ENCODE peak calls at places on chromosomes 1 and 21, in five cellular contexts. One of them, this sample, is unnamed.
A peak's percentile ranks its signal among the peaks of the same experiment; 100 is the strongest.

GRCh38 chr1:19341201-19342076 is 29.3 kb downstream of the SLC66A1 start:
- DNase-seq in GM23338: peak; percentile 96
- DNase-seq in neural progenitor cell: peak; percentile 82
- DNase-seq in GM23248: peak; percentile 84
- DNase-seq in HCT116: peak; percentile 62
- DNase-seq in this sample: peak; percentile 82

GRCh38 chr1:219163401-219163954 is 10.2 kb upstream of the LYPLAL1 start:
- DNase-seq in GM23248: no peak
- DNase-seq in HCT116: no peak
- DNase-seq in neural progenitor cell: no peak
- DNase-seq in GM23338: no peak
- DNase-seq in this sample: no peak

GRCh38 chr1:103273106-103273505 is 164.8 kb upstream of the COL11A1 start:
- DNase-seq in neural progenitor cell: no peak
- DNase-seq in GM23338: peak; percentile 60
- DNase-seq in HCT116: no peak
- DNase-seq in GM23248: no peak
- DNase-seq in this sample: no peak

GRCh38 chr21:38752051-38752505 is 53.7 kb upstream of the ETS2 start:
- DNase-seq in neural progenitor cell: no peak
- DNase-seq in GM23248: no peak
- DNase-seq in HCT116: no peak
- DNase-seq in GM23338: no peak
- DNase-seq in this sample: no peak

GRCh38 chr1:3735027-3735682 is 17.1 kb upstream of the CCDC27 start:
- DNase-seq in GM23248: no peak
- DNase-seq in GM23338: no peak
- DNase-seq in neural progenitor cell: no peak
- DNase-seq in HCT116: no peak
- DNase-seq in this sample: no peak

GRCh38 chr21:26887241-26887640 is 42.0 kb upstream of the ADAMTS1 start:
- DNase-seq in GM23248: peak; percentile 38
- DNase-seq in HCT116: no peak
- DNase-seq in GM23338: no peak
- DNase-seq in neural progenitor cell: no peak
- DNase-seq in this sample: no peak

GRCh38 chr1:28415246-28415645 is 45.7 kb downstream of the PHACTR4 start:
- DNase-seq in neural progenitor cell: no peak
- DNase-seq in GM23248: no peak
- DNase-seq in HCT116: no peak
- DNase-seq in GM23338: peak; percentile 43
- DNase-seq in this sample: no peak

GRCh38 chr1:118223426-118223825 is 38.4 kb upstream of the SPAG17 start:
- DNase-seq in GM23338: peak; percentile 84
- DNase-seq in GM23248: peak; percentile 52
- DNase-seq in HCT116: no peak
- DNase-seq in neural progenitor cell: peak; percentile 74
- DNase-seq in this sample: peak; percentile 29

GRCh38 chr1:99728494-99729235 is 37.8 kb downstream of the FRRS1 start:
- DNase-seq in GM23338: peak; percentile 83
- DNase-seq in GM23248: peak; percentile 49
- DNase-seq in neural progenitor cell: peak; percentile 53
- DNase-seq in HCT116: peak; percentile 41
- DNase-seq in this sample: no peak

GRCh38 chr1:202210370-202210769 is 16.8 kb downstream of the LGR6 start:
- DNase-seq in HCT116: no peak
- DNase-seq in neural progenitor cell: peak; percentile 67
- DNase-seq in GM23248: peak; percentile 43
- DNase-seq in GM23338: peak; percentile 53
- DNase-seq in this sample: peak; percentile 77

GRCh38 chr1:26360051-26360806 is 6.3 kb upstream of the CRYBG2 start:
- DNase-seq in GM23338: peak; percentile 88
- DNase-seq in neural progenitor cell: peak; percentile 74
- DNase-seq in HCT116: no peak
- DNase-seq in GM23248: no peak
- DNase-seq in this sample: peak; percentile 75

GRCh38 chr1:68506386-68506785 is 9.5 kb upstream of the DEPDC1 start:
- DNase-seq in HCT116: no peak
- DNase-seq in GM23338: no peak
- DNase-seq in GM23248: peak; percentile 8
- DNase-seq in neural progenitor cell: no peak
- DNase-seq in this sample: no peak

GRCh38 chr1:152479792-152480595 is 30.6 kb upstream of the LCE5A start:
- DNase-seq in neural progenitor cell: no peak
- DNase-seq in GM23248: peak; percentile 58
- DNase-seq in GM23338: peak; percentile 83
- DNase-seq in HCT116: peak; percentile 63
- DNase-seq in this sample: no peak

GRCh38 chr1:42735477-42736105 is 4.4 kb downstream of the CLDN19 start:
- DNase-seq in neural progenitor cell: no peak
- DNase-seq in GM23248: no peak
- DNase-seq in GM23338: no peak
- DNase-seq in HCT116: no peak
- DNase-seq in this sample: no peak

GRCh38 chr1:24321712-24322635 is 2.8 kb downstream of the GRHL3 start:
- DNase-seq in HCT116: peak; percentile 82
- DNase-seq in neural progenitor cell: peak; percentile 79
- DNase-seq in GM23248: peak; percentile 82
- DNase-seq in GM23338: peak; percentile 78
- DNase-seq in this sample: peak; percentile 74

GRCh38 chr1:229199892-229200291 is 71.0 kb upstream of the RAB4A start:
- DNase-seq in GM23338: no peak
- DNase-seq in neural progenitor cell: no peak
- DNase-seq in HCT116: no peak
- DNase-seq in GM23248: no peak
- DNase-seq in this sample: no peak

GRCh38 chr1:24112381-24113169 is 640 bp upstream of the MYOM3 start:
- DNase-seq in HCT116: peak; percentile 18
- DNase-seq in GM23338: peak; percentile 71
- DNase-seq in neural progenitor cell: peak; percentile 74
- DNase-seq in GM23248: peak; percentile 92
- DNase-seq in this sample: peak; percentile 88

GRCh38 chr1:195584870-195585624 is 1023.2 kb downstream of the KCNT2 start:
- DNase-seq in GM23338: peak; percentile 37
- DNase-seq in HCT116: peak; percentile 31
- DNase-seq in neural progenitor cell: no peak
- DNase-seq in GM23248: peak; percentile 31
- DNase-seq in this sample: no peak

GRCh38 chr21:44399151-44399954 is 45.9 kb downstream of the TRPM2 start:
- DNase-seq in GM23338: no peak
- DNase-seq in neural progenitor cell: no peak
- DNase-seq in HCT116: no peak
- DNase-seq in GM23248: no peak
- DNase-seq in this sample: peak; percentile 2

GRCh38 chr1:110003747-110004428 is 19.3 kb downstream of the AHCYL1 start:
- DNase-seq in GM23248: peak; percentile 98
- DNase-seq in GM23338: peak; percentile 65
- DNase-seq in HCT116: peak; percentile 73
- DNase-seq in neural progenitor cell: peak; percentile 65
- DNase-seq in this sample: peak; percentile 91

GRCh38 chr1:113531321-113531720 is 141.0 kb downstream of the MAGI3 start:
- DNase-seq in neural progenitor cell: no peak
- DNase-seq in GM23338: no peak
- DNase-seq in GM23248: peak; percentile 40
- DNase-seq in HCT116: no peak
- DNase-seq in this sample: no peak

GRCh38 chr1:212237651-212238050 is 47.6 kb upstream of the PPP2R5A start:
- DNase-seq in HCT116: peak; percentile 16
- DNase-seq in GM23338: no peak
- DNase-seq in neural progenitor cell: no peak
- DNase-seq in GM23248: peak; percentile 47
- DNase-seq in this sample: peak; percentile 71

GRCh38 chr1:26696191-26696644 is 403 bp downstream of the ARID1A start:
- DNase-seq in neural progenitor cell: no peak
- DNase-seq in GM23338: no peak
- DNase-seq in HCT116: no peak
- DNase-seq in GM23248: no peak
- DNase-seq in this sample: no peak

GRCh38 chr1:92484472-92485373 is 2.0 kb downstream of the GFI1 start:
- DNase-seq in neural progenitor cell: peak; percentile 80
- DNase-seq in GM23248: peak; percentile 33
- DNase-seq in HCT116: no peak
- DNase-seq in GM23338: peak; percentile 64
- DNase-seq in this sample: peak; percentile 19

GRCh38 chr1:186617860-186618780 is 62.1 kb downstream of the PTGS2 start:
- DNase-seq in GM23248: peak; percentile 85
- DNase-seq in HCT116: no peak
- DNase-seq in neural progenitor cell: no peak
- DNase-seq in GM23338: peak; percentile 5
- DNase-seq in this sample: no peak

GRCh38 chr21:38487906-38488639 is 10.2 kb downstream of the ERG start:
- DNase-seq in HCT116: no peak
- DNase-seq in GM23338: no peak
- DNase-seq in neural progenitor cell: no peak
- DNase-seq in GM23248: no peak
- DNase-seq in this sample: no peak

GRCh38 chr1:167860231-167860923 is 53.6 kb downstream of the ADCY10 start:
- DNase-seq in GM23338: no peak
- DNase-seq in neural progenitor cell: no peak
- DNase-seq in HCT116: no peak
- DNase-seq in GM23248: peak; percentile 40
- DNase-seq in this sample: no peak

GRCh38 chr1:62436466-62437272 is at the start of gene USP1:
- DNase-seq in neural progenitor cell: peak; percentile 100
- DNase-seq in HCT116: peak; percentile 99
- DNase-seq in GM23248: peak; percentile 99
- DNase-seq in GM23338: peak; percentile 99
- DNase-seq in this sample: peak; percentile 99

GRCh38 chr21:44529011-44529421 is 11.0 kb downstream of the KRTAP10-1 start:
- DNase-seq in GM23338: no peak
- DNase-seq in GM23248: no peak
- DNase-seq in HCT116: no peak
- DNase-seq in neural progenitor cell: no peak
- DNase-seq in this sample: no peak

GRCh38 chr1:65175171-65176070 is 27.4 kb downstream of the AK4 start:
- DNase-seq in HCT116: no peak
- DNase-seq in neural progenitor cell: no peak
- DNase-seq in GM23338: peak; percentile 52
- DNase-seq in GM23248: no peak
- DNase-seq in this sample: no peak

GRCh38 chr1:24384251-24385090 is 29.1 kb downstream of the STPG1 start:
- DNase-seq in neural progenitor cell: no peak
- DNase-seq in GM23248: peak; percentile 86
- DNase-seq in HCT116: no peak
- DNase-seq in GM23338: no peak
- DNase-seq in this sample: no peak

GRCh38 chr1:169890761-169891538 is 2.7 kb downstream of the SCYL3 start:
- DNase-seq in neural progenitor cell: no peak
- DNase-seq in HCT116: no peak
- DNase-seq in GM23338: peak; percentile 16
- DNase-seq in GM23248: no peak
- DNase-seq in this sample: peak; percentile 33

GRCh38 chr21:26920055-26920454 is 46.8 kb downstream of the ADAMTS5 start:
- DNase-seq in GM23248: peak; percentile 67
- DNase-seq in HCT116: no peak
- DNase-seq in GM23338: no peak
- DNase-seq in neural progenitor cell: no peak
- DNase-seq in this sample: no peak

DNA sequence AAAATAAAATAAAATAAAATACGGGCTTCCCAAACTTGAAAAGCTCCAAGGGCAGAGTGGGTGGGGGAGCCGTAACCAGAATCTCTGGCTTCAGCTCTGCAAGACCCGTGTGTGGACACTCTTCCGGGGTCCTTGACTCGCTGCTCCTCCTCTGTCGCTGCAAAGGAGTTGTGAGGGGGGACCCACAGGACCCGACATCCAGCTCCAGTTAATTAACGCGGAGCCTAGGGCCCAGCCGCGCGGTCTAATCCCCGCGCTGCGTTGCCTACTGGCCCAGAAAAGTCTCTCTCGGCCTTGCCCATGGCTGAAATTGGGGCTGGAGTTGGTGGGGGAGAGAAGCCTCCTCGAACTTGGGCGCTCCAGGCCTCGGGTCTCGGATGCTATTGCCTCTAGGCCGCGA is 1.8 kb downstream of the LMX1A start:
- DNase-seq in GM23338: peak; percentile 45
- DNase-seq in HCT116: no peak
- DNase-seq in neural progenitor cell: peak; percentile 70
- DNase-seq in GM23248: no peak
- DNase-seq in this sample: no peak
- TF ChIP-seq EZH2 in GM23338: peak; percentile 69
- TF ChIP-seq EZH2 in HCT116: no peak
- TF ChIP-seq EZH2 in neural progenitor cell: peak; percentile 68
- TF ChIP-seq EZH2 in GM23248: no peak
- TF ChIP-seq EZH2 in this sample: peak; percentile 71

DNA sequence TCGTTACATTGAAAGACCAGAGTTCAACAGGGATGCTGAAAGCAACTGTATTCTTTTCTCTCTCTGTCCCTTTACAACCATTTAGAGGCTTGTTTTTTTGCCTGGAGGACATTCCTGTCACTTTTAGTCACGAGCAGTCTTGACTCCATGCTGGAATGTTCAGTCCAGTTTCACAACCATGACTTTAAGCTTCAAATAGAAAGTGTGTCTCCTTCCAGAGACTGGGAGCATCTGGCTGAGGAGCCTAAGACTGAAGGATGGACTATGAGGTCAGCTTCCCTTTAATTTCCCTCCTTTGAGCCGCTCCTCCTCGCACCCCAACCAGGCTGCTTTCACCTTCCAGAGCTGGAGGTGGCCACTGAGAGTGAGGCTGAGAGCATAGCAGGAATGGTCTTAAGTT is 10.5 kb upstream of the RYR2 start:
- DNase-seq in GM23338: no peak
- DNase-seq in neural progenitor cell: no peak
- DNase-seq in GM23248: no peak
- DNase-seq in HCT116: no peak
- DNase-seq in this sample: no peak
- H3K27ac ChIP-seq in GM23338: no peak overlapping the region
- H3K27ac ChIP-seq in neural progenitor cell: no peak overlapping the region
- H3K27ac ChIP-seq in GM23248: no peak overlapping the region
- H3K27ac ChIP-seq in HCT116: no peak overlapping the region
- H3K27ac ChIP-seq in this sample: no peak overlapping the region

GRCh38 chr1:2348346-2349275 is 42.7 kb downstream of the MORN1 start:
- DNase-seq in neural progenitor cell: peak; percentile 38
- DNase-seq in GM23248: no peak
- DNase-seq in GM23338: no peak
- DNase-seq in HCT116: no peak
- DNase-seq in this sample: no peak
- TF ChIP-seq EZH2phosphoT487 in neural progenitor cell: no peak
- TF ChIP-seq EZH2phosphoT487 in GM23248: no peak
- TF ChIP-seq EZH2phosphoT487 in GM23338: no peak
- TF ChIP-seq EZH2phosphoT487 in HCT116: no peak
- TF ChIP-seq EZH2phosphoT487 in this sample: no peak

GRCh38 chr1:47225430-47226100 is 6.5 kb downstream of the TAL1 start:
- DNase-seq in neural progenitor cell: peak; percentile 76
- DNase-seq in GM23338: peak; percentile 36
- DNase-seq in GM23248: peak; percentile 34
- DNase-seq in HCT116: no peak
- DNase-seq in this sample: peak; percentile 30

GRCh38 chr1:47229031-47229831 is 2.8 kb downstream of the TAL1 start:
- DNase-seq in GM23338: peak; percentile 66
- DNase-seq in GM23248: no peak
- DNase-seq in HCT116: no peak
- DNase-seq in neural progenitor cell: peak; percentile 64
- DNase-seq in this sample: no peak

GRCh38 chr1:47226121-47226977 is 5.7 kb downstream of the TAL1 start:
- DNase-seq in GM23248: no peak
- DNase-seq in HCT116: no peak
- DNase-seq in neural progenitor cell: peak; percentile 42
- DNase-seq in GM23338: peak; percentile 24
- DNase-seq in this sample: no peak

GRCh38 chr1:47228644-47229030 is 3.4 kb downstream of the TAL1 start:
- DNase-seq in HCT116: no peak
- DNase-seq in neural progenitor cell: no peak
- DNase-seq in GM23248: no peak
- DNase-seq in GM23338: no peak
- DNase-seq in this sample: no peak

GRCh38 chr1:47227370-47228232 is 4.4 kb downstream of the TAL1 start:
- DNase-seq in GM23338: no peak
- DNase-seq in neural progenitor cell: no peak
- DNase-seq in GM23248: no peak
- DNase-seq in HCT116: no peak
- DNase-seq in this sample: no peak
- TF ChIP-seq EZH2 in GM23338: peak; percentile 59
- TF ChIP-seq EZH2 in neural progenitor cell: no peak
- TF ChIP-seq EZH2 in GM23248: no peak
- TF ChIP-seq EZH2 in HCT116: no peak
- TF ChIP-seq EZH2 in this sample: no peak

This sample was measured in hepatocyte.